ENCODE peak calls at places on chromosome 20, in eight cellular contexts. O is kidney epithelial cell; A is AG04449; Q is GM23248; X is effector memory CD4-positive, alpha-beta T cell; M is fibroblast of lung; Y is ovary; B is psoas muscle. E is an unnamed sample.

GRCh38 chr20:12970372-12970821 is 38.4 kb upstream of the SPTLC3 start:
- DNase-seq in O (no peak), A (no peak), Q (peak), X (no peak), M (peak), Y (no peak), B (no peak), E (peak)

GRCh38 chr20:19757487-19757972 is 528 bp upstream of the RIN2 start:
- DNase-seq in O (no peak), A (no peak), Q (peak), X (no peak), M (peak), Y (peak), B (peak), E (peak)

GRCh38 chr20:9517297-9518134 is 3.1 kb downstream of the LAMP5 start:
- DNase-seq in O (no peak), A (no peak), Q (no peak), X (no peak), M (no peak), Y (no peak), B (no peak), E (no peak)

GRCh38 chr20:4195499-4195898 is 180.1 kb upstream of the RNF24 start:
- DNase-seq in O (no peak), A (no peak), Q (peak), X (no peak), M (no peak), Y (no peak), B (no peak), E (peak)

GRCh38 chr20:42686057-42686456 is 503.6 kb downstream of the PTPRT start:
- DNase-seq in O (no peak), A (no peak), Q (no peak), X (no peak), M (no peak), Y (no peak), B (no peak), E (no peak)

GRCh38 chr20:18692453-18692852 is 104.6 kb downstream of the DTD1 start:
- DNase-seq in O (no peak), A (no peak), Q (no peak), X (no peak), M (no peak), Y (no peak), B (no peak), E (no peak)

GRCh38 chr20:35575958-35576357 is 34.1 kb downstream of the ERGIC3 start:
- DNase-seq in O (no peak), A (no peak), Q (no peak), X (no peak), M (no peak), Y (no peak), B (no peak), E (no peak)

GRCh38 chr20:23003077-23003476 is 32.0 kb upstream of the SSTR4 start:
- DNase-seq in O (no peak), A (no peak), Q (no peak), X (no peak), M (no peak), Y (no peak), B (no peak), E (no peak)

GRCh38 chr20:10619427-10619826 is 54.4 kb downstream of the JAG1 start:
- DNase-seq in O (peak), A (peak), Q (peak), X (no peak), M (peak), Y (no peak), B (no peak), E (peak)

GRCh38 chr20:8812818-8813217 is 256.1 kb upstream of the PLCB4 start:
- DNase-seq in O (no peak), A (no peak), Q (no peak), X (no peak), M (no peak), Y (no peak), B (no peak), E (no peak)

GRCh38 chr20:44597930-44598329 is 15.6 kb downstream of the PKIG start:
- DNase-seq in O (no peak), A (no peak), Q (no peak), X (no peak), M (peak), Y (no peak), B (no peak), E (peak)

GRCh38 chr20:52536040-52536439 is 344.5 kb upstream of the ZFP64 start:
- DNase-seq in O (no peak), A (no peak), Q (no peak), X (no peak), M (no peak), Y (no peak), B (no peak), E (no peak)

GRCh38 chr20:48286571-48287551 is 501.6 kb upstream of the SULF2 start:
- DNase-seq in O (no peak), A (no peak), Q (peak), X (no peak), M (peak), Y (peak), B (no peak), E (peak)

GRCh38 chr20:48284837-48285236 is 499.6 kb upstream of the SULF2 start:
- DNase-seq in O (peak), A (no peak), Q (peak), X (no peak), M (peak), Y (no peak), B (no peak), E (peak)

GRCh38 chr20:48285656-48286055 is 500.4 kb upstream of the SULF2 start:
- DNase-seq in O (peak), A (no peak), Q (no peak), X (no peak), M (no peak), Y (no peak), B (no peak), E (no peak)

GRCh38 chr20:48282591-48283228 is 497.4 kb upstream of the SULF2 start:
- DNase-seq in O (no peak), A (no peak), Q (peak), X (no peak), M (no peak), Y (no peak), B (no peak), E (no peak)

DNA sequence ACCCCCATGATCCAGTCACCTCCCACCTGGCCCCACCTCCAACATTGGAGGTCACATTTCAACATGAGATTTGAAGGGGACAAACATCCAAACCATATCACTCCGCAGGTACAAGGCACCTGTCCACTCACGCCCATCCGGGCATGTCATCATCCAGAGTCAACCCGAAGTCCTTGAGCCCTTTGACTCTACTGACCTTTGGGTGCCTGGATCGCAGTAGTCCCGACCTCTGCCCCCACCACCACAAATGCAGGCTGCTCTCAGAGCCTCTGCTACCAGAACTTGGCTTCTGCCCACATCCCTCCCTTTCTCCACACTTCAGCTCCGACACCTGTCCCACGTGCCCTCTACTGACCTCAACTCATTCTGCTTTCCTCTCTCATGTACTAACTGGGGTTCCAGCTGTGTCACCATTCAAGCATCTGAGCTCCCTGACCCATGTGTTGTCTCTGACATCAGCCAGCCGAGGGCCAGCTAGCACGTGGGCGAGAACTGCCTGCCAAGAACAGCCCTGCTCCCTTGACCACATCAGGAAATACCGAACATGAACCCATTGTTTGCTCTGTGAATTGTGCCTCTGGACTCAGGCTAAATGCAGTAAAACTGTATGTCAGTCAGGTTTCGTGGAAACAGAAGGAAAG is 498.3 kb upstream of the SULF2 start:
- DNase-seq in O (peak), A (no peak), Q (peak), X (no peak), M (peak), Y (no peak), B (peak), E (peak)
- H3K4me3 ChIP-seq in O (no peak), A (no peak), Q (no peak), X (no peak), M (no peak), Y (no peak), B (no peak), E (no peak)

DNA sequence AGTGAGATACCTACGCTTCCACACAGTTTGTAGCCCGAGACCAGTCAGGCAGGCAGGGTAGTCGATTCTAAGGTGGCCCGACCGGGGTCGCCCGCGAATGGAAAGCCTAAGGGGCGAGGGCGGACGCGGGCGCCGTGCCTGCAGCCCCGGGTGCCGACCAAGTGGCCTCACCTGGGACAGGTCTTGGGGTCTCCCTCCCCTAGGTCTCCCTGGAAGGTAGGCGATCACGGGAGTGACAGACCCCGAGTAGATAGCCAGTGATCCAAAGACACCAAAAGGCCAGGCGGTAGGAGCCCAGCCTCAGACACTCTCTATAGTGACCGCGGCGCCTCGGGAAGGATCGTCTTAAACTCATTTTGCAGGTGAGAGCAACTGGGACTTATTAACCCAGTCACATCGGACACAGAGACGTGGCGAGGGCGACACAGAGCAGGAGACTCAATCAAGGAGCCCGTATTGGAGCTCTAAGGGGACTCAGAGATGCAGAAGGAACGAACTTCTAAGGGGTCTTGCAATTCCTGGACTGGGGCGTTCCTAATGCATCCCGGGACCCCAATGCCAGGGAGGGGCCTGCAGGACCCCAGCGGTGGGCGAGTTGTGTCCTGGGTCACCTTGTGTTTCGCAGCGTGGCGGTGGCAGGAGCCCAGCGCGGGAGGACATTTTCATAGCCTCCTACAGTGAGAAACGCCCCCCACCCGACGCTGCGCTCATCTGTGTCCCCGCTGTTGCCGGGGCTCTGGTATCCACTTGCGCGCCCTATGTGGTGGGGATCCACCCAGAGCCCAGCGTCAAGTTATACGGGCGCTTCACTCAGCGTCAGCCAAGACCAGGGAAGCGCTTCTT is 2.1 kb upstream of the VSX1 start:
- DNase-seq in O (no peak), A (no peak), Q (no peak), X (no peak), M (no peak), Y (no peak), B (no peak), E (no peak)
- H3K4me3 ChIP-seq in O (no peak), A (no peak), Q (no peak), X (peak), M (no peak), Y (no peak), B (peak), E (no peak)

GRCh38 chr20:50515471-50516106 is 5.4 kb downstream of the PTPN1 start:
- DNase-seq in O (no peak), A (no peak), Q (peak), X (no peak), M (peak), Y (no peak), B (no peak), E (no peak)

GRCh38 chr20:50514750-50515149 is 4.6 kb downstream of the PTPN1 start:
- DNase-seq in O (no peak), A (no peak), Q (no peak), X (no peak), M (no peak), Y (no peak), B (no peak), E (no peak)

GRCh38 chr20:50514035-50514337 is 3.8 kb downstream of the PTPN1 start:
- DNase-seq in O (no peak), A (no peak), Q (no peak), X (no peak), M (no peak), Y (no peak), B (no peak), E (no peak)

GRCh38 chr20:50512323-50512722 is 2.1 kb downstream of the PTPN1 start:
- DNase-seq in O (no peak), A (no peak), Q (no peak), X (no peak), M (no peak), Y (no peak), B (no peak), E (no peak)

DNA sequence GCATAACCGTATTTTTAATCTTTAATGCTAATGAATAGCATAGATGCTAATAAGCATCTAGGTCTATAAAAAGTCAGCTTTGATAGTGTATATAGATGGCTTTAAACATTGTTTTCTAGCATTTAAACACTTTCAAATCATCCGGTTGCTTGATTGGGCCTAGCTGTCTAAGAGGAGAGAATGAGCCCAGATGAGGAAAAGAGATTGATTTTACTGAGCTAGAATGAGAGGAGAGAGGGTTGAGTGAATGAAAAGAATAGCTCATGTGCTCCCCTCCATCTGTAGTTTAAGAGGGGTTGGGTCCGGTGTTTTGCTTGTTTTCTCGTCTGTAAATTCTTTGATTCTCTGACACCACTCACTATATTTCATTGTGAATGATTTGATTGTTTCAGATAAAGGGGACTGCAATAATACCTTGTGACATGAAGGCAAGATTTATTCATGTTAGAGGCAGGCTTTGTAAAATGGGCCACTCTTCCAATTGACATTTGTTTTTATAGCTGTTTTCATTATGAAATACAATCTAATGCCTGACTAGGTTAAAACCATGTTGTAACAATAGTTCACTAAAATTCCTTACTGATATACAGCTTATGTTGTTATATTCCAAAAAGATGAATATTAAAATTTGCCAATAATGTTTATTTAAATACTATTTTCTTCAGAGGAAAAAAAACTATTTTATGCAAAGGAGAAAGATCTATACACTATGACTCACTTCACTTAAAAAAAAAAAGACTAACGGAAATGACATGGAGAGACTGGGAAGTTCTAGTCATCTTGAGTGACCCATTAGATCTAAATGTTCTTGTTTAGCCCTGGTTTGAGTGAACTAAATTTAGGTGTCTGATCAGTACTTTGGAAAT is 3.2 kb downstream of the PTPN1 start:
- DNase-seq in O (no peak), A (no peak), Q (peak), X (no peak), M (peak), Y (no peak), B (no peak), E (peak)
- H3K4me3 ChIP-seq in O (peak), A (no peak), Q (peak), X (no peak), M (peak), Y (no peak), B (peak), E (peak)

GRCh38 chr20:57711311-57711712 is 1.5 kb upstream of the PMEPA1 start:
- DNase-seq in O (no peak), A (no peak), Q (peak), X (no peak), M (no peak), Y (no peak), B (no peak), E (no peak)
- H3K4me3 ChIP-seq in O (peak), A (no peak), Q (peak), X (no peak), M (no peak), Y (peak), B (peak), E (no peak)

DNA sequence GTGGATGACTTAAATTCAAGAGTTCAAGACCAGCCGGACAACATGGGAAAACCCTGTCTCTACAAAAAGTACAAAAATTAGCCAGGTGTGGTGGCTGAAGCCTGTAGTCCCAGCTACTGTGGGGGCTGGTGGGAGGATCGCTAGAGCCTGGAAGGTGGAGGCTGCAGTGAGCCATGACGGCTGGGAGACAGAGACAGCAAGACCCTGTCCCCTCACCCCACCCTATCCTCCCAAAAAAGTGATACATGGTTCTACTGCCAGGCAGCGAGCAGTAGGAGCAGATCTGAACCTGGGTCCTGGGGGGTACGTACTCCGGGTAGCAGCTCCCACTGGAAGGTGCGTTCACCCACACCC is 2.2 kb downstream of the PSMA7 start:
- DNase-seq in O (no peak), A (no peak), Q (no peak), X (no peak), M (no peak), Y (no peak), B (no peak), E (no peak)
- H3K4me3 ChIP-seq in O (no peak), A (peak), Q (peak), X (peak), M (no peak), Y (no peak), B (peak), E (peak)

GRCh38 chr20:31860431-31861345 is 9.6 kb downstream of the DUSP15 start:
- DNase-seq in O (no peak), A (no peak), Q (peak), X (no peak), M (no peak), Y (peak), B (no peak), E (no peak)

GRCh38 chr20:31862506-31862905 is 7.8 kb downstream of the DUSP15 start:
- DNase-seq in O (no peak), A (no peak), Q (no peak), X (no peak), M (no peak), Y (peak), B (no peak), E (no peak)

GRCh38 chr20:31863296-31864085 is 6.8 kb downstream of the DUSP15 start:
- DNase-seq in O (no peak), A (no peak), Q (no peak), X (no peak), M (no peak), Y (peak), B (no peak), E (no peak)

GRCh38 chr20:31861346-31862156 is 8.8 kb downstream of the DUSP15 start:
- DNase-seq in O (no peak), A (no peak), Q (peak), X (peak), M (peak), Y (peak), B (peak), E (peak)

GRCh38 chr20:31862157-31862470 is 8.2 kb downstream of the DUSP15 start:
- DNase-seq in O (no peak), A (no peak), Q (no peak), X (no peak), M (no peak), Y (no peak), B (no peak), E (no peak)
- H3K4me3 ChIP-seq in O (no peak), A (no peak), Q (no peak), X (no peak), M (no peak), Y (no peak), B (no peak), E (no peak)

GRCh38 chr20:58908216-58908615 is 55.7 kb downstream of the GNAS start:
- DNase-seq in O (no peak), A (no peak), Q (no peak), X (no peak), M (no peak), Y (no peak), B (no peak), E (no peak)
- H3K4me3 ChIP-seq in O (no peak), A (no peak), Q (peak), X (no peak), M (no peak), Y (no peak), B (peak), E (no peak)